ENCODE peak calls at places on chromosome 6, in five cellular contexts. Q is heart left ventricle, B is neural progenitor cell, N is lower lobe of right lung, Y is IMR-90. J is an unnamed sample.

GRCh38 chr6:27688014-27688586 is 215.2 kb upstream of the ZNF184 start:
- DNase-seq in Q (peak; percentile 56), B (peak; percentile 91), N (peak; percentile 74), Y (peak; percentile 91), J (peak; percentile 79)

GRCh38 chr6:114085206-114085605 is 114.3 kb upstream of the HDAC2 start:
- DNase-seq in Q (no peak), B (no peak), N (no peak), Y (peak; percentile 28), J (no peak)

GRCh38 chr6:165831812-165832470 is 168.9 kb upstream of the PDE10A start:
- DNase-seq in Q (no peak), B (no peak), N (no peak), Y (no peak), J (no peak)

GRCh38 chr6:134909701-134910595 is 40.0 kb downstream of the ALDH8A1 start:
- DNase-seq in Q (no peak), B (no peak), N (no peak), Y (no peak), J (no peak)

GRCh38 chr6:106511274-106512047 is 117.8 kb downstream of the RTN4IP1 start:
- DNase-seq in Q (no peak), B (peak; percentile 63), N (peak; percentile 61), Y (no peak), J (no peak)

GRCh38 chr6:110900028-110900598 is 25.5 kb downstream of the AMD1 start:
- DNase-seq in Q (no peak), B (no peak), N (no peak), Y (no peak), J (no peak)

GRCh38 chr6:16823700-16824352 is 62.6 kb upstream of the ATXN1 start:
- DNase-seq in Q (no peak), B (no peak), N (no peak), Y (no peak), J (no peak)

GRCh38 chr6:6466967-6467761 is 121.4 kb upstream of the LY86 start:
- DNase-seq in Q (no peak), B (no peak), N (no peak), Y (no peak), J (no peak)

GRCh38 chr6:130794010-130794675 is 33.1 kb upstream of the SMLR1 start:
- DNase-seq in Q (no peak), B (no peak), N (no peak), Y (no peak), J (no peak)

GRCh38 chr6:3013486-3013885 is 13.8 kb downstream of the NQO2 start:
- DNase-seq in Q (peak; percentile 54), B (no peak), N (peak; percentile 78), Y (peak; percentile 47), J (peak; percentile 57)

GRCh38 chr6:6331393-6331792 is 10.9 kb upstream of the F13A1 start:
- DNase-seq in Q (no peak), B (no peak), N (no peak), Y (no peak), J (no peak)

GRCh38 chr6:106069478-106069877 is 16.7 kb upstream of the PRDM1 start:
- DNase-seq in Q (no peak), B (no peak), N (no peak), Y (peak; percentile 92), J (no peak)

GRCh38 chr6:103002282-103002681 is 1608.8 kb downstream of the GRIK2 start:
- DNase-seq in Q (no peak), B (no peak), N (no peak), Y (no peak), J (no peak)

GRCh38 chr6:90025418-90026089 is 131.3 kb downstream of the GJA10 start:
- DNase-seq in Q (no peak), B (no peak), N (no peak), Y (peak; percentile 97), J (no peak)

GRCh38 chr6:91376686-91377085 is 789.8 kb upstream of the MAP3K7 start:
- DNase-seq in Q (no peak), B (no peak), N (no peak), Y (no peak), J (no peak)

GRCh38 chr6:52063584-52064400 is 23.6 kb downstream of the PKHD1 start:
- DNase-seq in Q (peak; percentile 30), B (peak; percentile 67), N (no peak), Y (peak; percentile 30), J (no peak)

GRCh38 chr6:118187568-118188164 is 280.6 kb downstream of the SLC35F1 start:
- DNase-seq in Q (no peak), B (no peak), N (no peak), Y (no peak), J (no peak)

GRCh38 chr6:56637640-56638039 is 5.0 kb downstream of the DST start:
- DNase-seq in Q (no peak), B (peak; percentile 65), N (no peak), Y (peak; percentile 80), J (no peak)

GRCh38 chr6:168163096-168163731 is 84.2 kb upstream of the FRMD1 start:
- DNase-seq in Q (no peak), B (peak; percentile 34), N (no peak), Y (peak; percentile 7), J (peak; percentile 56)

GRCh38 chr6:158924499-158925455 is 75.2 kb downstream of the RSPH3 start:
- DNase-seq in Q (no peak), B (no peak), N (no peak), Y (no peak), J (no peak)

GRCh38 chr6:131024565-131024964 is 38.5 kb downstream of the EPB41L2 start:
- DNase-seq in Q (no peak), B (no peak), N (no peak), Y (no peak), J (no peak)

GRCh38 chr6:15876406-15876805 is 213.6 kb upstream of the DTNBP1 start:
- DNase-seq in Q (no peak), B (no peak), N (no peak), Y (no peak), J (no peak)

GRCh38 chr6:89564752-89565427 is 73.7 kb downstream of the LYRM2 start:
- DNase-seq in Q (no peak), B (no peak), N (no peak), Y (no peak), J (no peak)

GRCh38 chr6:139020689-139021088 is 7.9 kb upstream of the ABRACL start:
- DNase-seq in Q (no peak), B (no peak), N (no peak), Y (no peak), J (no peak)

GRCh38 chr6:139014945-139015344 is 13.6 kb upstream of the ABRACL start:
- DNase-seq in Q (peak; percentile 49), B (no peak), N (no peak), Y (no peak), J (no peak)

GRCh38 chr6:139017227-139017626 is 11.3 kb upstream of the ABRACL start:
- DNase-seq in Q (no peak), B (peak; percentile 8), N (no peak), Y (no peak), J (no peak)

GRCh38 chr6:139016337-139017213 is 12.0 kb upstream of the ABRACL start:
- DNase-seq in Q (no peak), B (peak; percentile 21), N (no peak), Y (no peak), J (no peak)

GRCh38 chr6:139019722-139020121 is 8.8 kb upstream of the ABRACL start:
- DNase-seq in Q (no peak), B (no peak), N (no peak), Y (no peak), J (no peak)
- H3K4me3 ChIP-seq in Q (no peak overlapping the region), B (no peak overlapping the region), N (no peak overlapping the region), Y (no peak overlapping the region), J (no peak overlapping the region)

GRCh38 chr6:34696739-34697543 is at the start of gene ILRUN:
- DNase-seq in Q (peak; percentile 98), B (peak; percentile 97), N (peak; percentile 97), Y (peak; percentile 92), J (peak; percentile 98)
- H3K4me1 ChIP-seq in Q (peaks cover 15% of the 10 kb centered on the region), B (peaks cover 7% of the 10 kb centered on the region), N (peaks cover 37% of the 10 kb centered on the region), Y (peaks cover 4% of the 10 kb centered on the region), J (peaks cover 31% of the 10 kb centered on the region)

GRCh38 chr6:33290459-33290858 is 1.1 kb downstream of the PFDN6 start:
- DNase-seq in Q (no peak), B (no peak), N (no peak), Y (no peak), J (no peak)

GRCh38 chr6:33288942-33289783 is at the start of the genes PFDN6 and WDR46:
- DNase-seq in Q (peak; percentile 87), B (peak; percentile 90), N (peak; percentile 83), Y (peak; percentile 88), J (peak; percentile 89)

GRCh38 chr6:33288141-33288941 is 698 bp downstream of the WDR46 start:
- DNase-seq in Q (no peak), B (no peak), N (peak; percentile 47), Y (no peak), J (no peak)

GRCh38 chr6:33289784-33290315 is 449 bp downstream of the PFDN6 start:
- DNase-seq in Q (no peak), B (no peak), N (no peak), Y (no peak), J (no peak)

GRCh38 chr6:33286946-33287914 is 1.8 kb downstream of the WDR46 start:
- DNase-seq in Q (no peak), B (no peak), N (no peak), Y (no peak), J (no peak)
- H3K4me3 ChIP-seq in Q (no peak overlapping the region), B (no peak overlapping the region), N (no peak overlapping the region), Y (no peak overlapping the region), J (no peak overlapping the region)

GRCh38 chr6:26149240-26149639 is 62.0 kb downstream of the HFE start:
- DNase-seq in Q (no peak), B (no peak), N (no peak), Y (no peak), J (no peak)
- H3K4me1 ChIP-seq in Q (no peaks in the 10 kb centered on the region), B (no peaks in the 10 kb centered on the region), N (no peaks in the 10 kb centered on the region), Y (no peaks in the 10 kb centered on the region), J (no peaks in the 10 kb centered on the region)

GRCh38 chr6:87926072-87926471 is 121.6 kb upstream of the SPACA1 start:
- DNase-seq in Q (no peak), B (no peak), N (no peak), Y (no peak), J (no peak)
- H3K4me3 ChIP-seq in Q (no peak overlapping the region), B (no peak overlapping the region), N (no peak overlapping the region), Y (no peak overlapping the region), J (no peak overlapping the region)

GRCh38 chr6:108685970-108686369 is 125.3 kb downstream of the FOXO3 start:
- DNase-seq in Q (no peak), B (no peak), N (no peak), Y (no peak), J (no peak)

GRCh38 chr6:108689279-108690161 is 128.8 kb downstream of the FOXO3 start:
- DNase-seq in Q (peak; percentile 94), B (no peak), N (peak; percentile 91), Y (peak; percentile 94), J (peak; percentile 82)

GRCh38 chr6:108690326-108691000 is 129.7 kb downstream of the FOXO3 start:
- DNase-seq in Q (no peak), B (no peak), N (no peak), Y (peak; percentile 65), J (no peak)

GRCh38 chr6:108686896-108687295 is 126.2 kb downstream of the FOXO3 start:
- DNase-seq in Q (no peak), B (no peak), N (no peak), Y (no peak), J (no peak)

GRCh38 chr6:108687921-108688320 is 127.2 kb downstream of the FOXO3 start:
- DNase-seq in Q (no peak), B (no peak), N (no peak), Y (no peak), J (no peak)
- H3K4me1 ChIP-seq in Q (peaks cover 25% of the 10 kb centered on the region), B (no peaks in the 10 kb centered on the region), N (peaks cover 48% of the 10 kb centered on the region), Y (peaks cover 28% of the 10 kb centered on the region), J (no peaks in the 10 kb centered on the region)

GRCh38 chr6:1625352-1625773 is 15.6 kb downstream of the FOXC1 start:
- DNase-seq in Q (no peak), B (peak; percentile 74), N (no peak), Y (peak; percentile 27), J (no peak)
- H3K4me3 ChIP-seq in Q (peak overlapping the region; percentile 34), B (peak overlapping the region; percentile 36), N (peak overlapping the region; percentile 60), Y (peak overlapping the region; percentile 67), J (peak overlapping the region; percentile 45)

GRCh38 chr6:35037289-35038038 is 103.7 kb downstream of the TCP11 start:
- DNase-seq in Q (no peak), B (peak; percentile 31), N (no peak), Y (no peak), J (no peak)
- H3K4me1 ChIP-seq in Q (peaks cover 44% of the 10 kb centered on the region), B (peaks cover 33% of the 10 kb centered on the region), N (peaks cover 64% of the 10 kb centered on the region), Y (peaks cover 14% of the 10 kb centered on the region), J (peaks cover 71% of the 10 kb centered on the region)